ENCODE peak calls at places on chromosomes 5 and 9, in seven cellular contexts. X is upper lobe of right lung; A is HuH-7; E is islet precursor cell; I is stimulated activated CD8-positive, alpha-beta memory T cell treated with anti-CD3 and anti-CD28 coated beads, Interleukin-2, amount 100 ng/mL, for 48 hours; M is mammary epithelial cell; S is SHP77. Y is an unnamed sample.

GRCh38 chr9:124808246-124808956 is 31.5 kb downstream of the OLFML2A start:
- DNase-seq in X (no peak), A (no peak), E (peak), I (no peak), M (no peak), S (no peak), Y (no peak)

GRCh38 chr5:136563489-136563888 is 198.1 kb upstream of the TRPC7 start:
- DNase-seq in X (no peak), A (no peak), E (no peak), I (no peak), M (no peak), S (no peak), Y (no peak)

GRCh38 chr9:136434580-136435169 is 5.0 kb downstream of the INPP5E start:
- DNase-seq in X (no peak), A (no peak), E (no peak), I (no peak), M (no peak), S (no peak), Y (no peak)

GRCh38 chr5:31066655-31067328 is 126.7 kb upstream of the CDH6 start:
- DNase-seq in X (no peak), A (no peak), E (no peak), I (no peak), M (no peak), S (no peak), Y (no peak)

GRCh38 chr9:104093162-104093561 is 947 bp upstream of the SMC2 start:
- DNase-seq in X (no peak), A (no peak), E (no peak), I (no peak), M (no peak), S (no peak), Y (no peak)

GRCh38 chr5:166648736-166649135 is 1642.7 kb upstream of the WWC1 start:
- DNase-seq in X (no peak), A (no peak), E (no peak), I (no peak), M (no peak), S (no peak), Y (no peak)

GRCh38 chr5:137491121-137491520 is 8.0 kb downstream of the SPOCK1 start:
- DNase-seq in X (no peak), A (no peak), E (no peak), I (no peak), M (peak), S (no peak), Y (no peak)

GRCh38 chr5:68711311-68712200 is 382.3 kb upstream of the SLC30A5 start:
- DNase-seq in X (no peak), A (no peak), E (no peak), I (no peak), M (no peak), S (no peak), Y (no peak)

GRCh38 chr9:99693888-99694287 is 127.8 kb upstream of the NR4A3 start:
- DNase-seq in X (no peak), A (no peak), E (no peak), I (no peak), M (no peak), S (no peak), Y (no peak)

GRCh38 chr5:131671994-131672655 is 37.1 kb upstream of the RAPGEF6 start:
- DNase-seq in X (no peak), A (no peak), E (no peak), I (no peak), M (no peak), S (no peak), Y (no peak)

GRCh38 chr5:112779531-112779930 is 41.8 kb downstream of the APC start:
- DNase-seq in X (no peak), A (no peak), E (no peak), I (no peak), M (peak), S (no peak), Y (no peak)

Y was measured in spleen.